ENCODE peak calls at places on chromosomes 16 and 17, in eight cellular contexts. A, M, H, S, I, B, T and Q are unnamed samples.

GRCh38 chr16:13426736-13427135 is 493.2 kb upstream of the ERCC4 start:
- DNase-seq in A (no peak), M (no peak), H (no peak), S (no peak), I (no peak), B (no peak), T (no peak), Q (no peak)

GRCh38 chr16:30183961-30184429 is 593 bp downstream of the CORO1A start:
- DNase-seq in A (no peak), M (no peak), H (peak; percentile 45), S (peak; percentile 69), I (peak; percentile 75), B (peak; percentile 76), T (peak; percentile 69), Q (no peak)

GRCh38 chr16:14301150-14302030 is 230.3 kb downstream of the MRTFB start:
- DNase-seq in A (no peak), M (no peak), H (peak; percentile 43), S (no peak), I (peak; percentile 32), B (peak; percentile 38), T (no peak), Q (no peak)

GRCh38 chr16:21222495-21223337 is 10.8 kb upstream of the ANKS4B start:
- DNase-seq in A (no peak), M (no peak), H (no peak), S (no peak), I (no peak), B (peak; percentile 18), T (no peak), Q (no peak)

GRCh38 chr17:37493249-37494027 is 3.7 kb downstream of the DUSP14 start:
- DNase-seq in A (peak; percentile 91), M (peak; percentile 93), H (no peak), S (no peak), I (no peak), B (no peak), T (no peak), Q (peak; percentile 96)

GRCh38 chr17:46191332-46192210 is 1.7 kb downstream of the KANSL1 start:
- DNase-seq in A (no peak), M (no peak), H (no peak), S (no peak), I (no peak), B (peak; percentile 38), T (no peak), Q (no peak)

GRCh38 chr17:72240333-72240732 is 119.5 kb downstream of the SOX9 start:
- DNase-seq in A (no peak), M (no peak), H (no peak), S (no peak), I (no peak), B (no peak), T (no peak), Q (no peak)

GRCh38 chr16:72666267-72666666 is 381.7 kb downstream of the ZFHX3 start:
- DNase-seq in A (no peak), M (no peak), H (no peak), S (no peak), I (no peak), B (no peak), T (no peak), Q (no peak)

GRCh38 chr17:31299624-31300023 is 2.6 kb upstream of the OMG start:
- DNase-seq in A (no peak), M (no peak), H (no peak), S (no peak), I (no peak), B (no peak), T (no peak), Q (no peak)

GRCh38 chr17:43952351-43952723 is 1.4 kb downstream of the PYY start:
- DNase-seq in A (no peak), M (no peak), H (no peak), S (no peak), I (no peak), B (no peak), T (no peak), Q (no peak)

GRCh38 chr17:80796430-80796861 is 195.2 kb upstream of the CHMP6 start:
- DNase-seq in A (no peak), M (no peak), H (no peak), S (no peak), I (no peak), B (peak; percentile 44), T (no peak), Q (no peak)

GRCh38 chr16:14405611-14406537 is 224.2 kb downstream of the PARN start:
- DNase-seq in A (no peak), M (no peak), H (no peak), S (peak; percentile 7), I (peak; percentile 3), B (peak; percentile 71), T (no peak), Q (no peak)

GRCh38 chr17:6046431-6046830 is 23.7 kb upstream of the WSCD1 start:
- DNase-seq in A (no peak), M (peak; percentile 59), H (no peak), S (no peak), I (no peak), B (no peak), T (no peak), Q (no peak)

GRCh38 chr17:3512512-3513171 is 36.8 kb downstream of the ASPA start:
- DNase-seq in A (no peak), M (peak; percentile 36), H (peak; percentile 85), S (no peak), I (peak; percentile 87), B (peak; percentile 37), T (no peak), Q (no peak)

GRCh38 chr17:65670667-65671371 is 109.4 kb upstream of the AXIN2 start:
- DNase-seq in A (no peak), M (peak; percentile 7), H (no peak), S (no peak), I (no peak), B (no peak), T (no peak), Q (no peak)

GRCh38 chr16:78762222-78762621 is 662.8 kb downstream of the WWOX start:
- DNase-seq in A (no peak), M (no peak), H (no peak), S (no peak), I (no peak), B (no peak), T (no peak), Q (no peak)

GRCh38 chr17:51346218-51346982 is 86.1 kb downstream of the UTP18 start:
- DNase-seq in A (no peak), M (no peak), H (no peak), S (no peak), I (no peak), B (no peak), T (no peak), Q (no peak)

GRCh38 chr16:57468346-57468745 is 5.9 kb downstream of the POLR2C start:
- DNase-seq in A (no peak), M (no peak), H (no peak), S (no peak), I (no peak), B (no peak), T (no peak), Q (no peak)